ENCODE peak calls at places on chromosome 2, in nine cellular contexts. Z, N, D, B, I, T, K, O and Q are unnamed samples.

GRCh38 chr2:236862526-236862925 is 223.2 kb upstream of the COPS8 start:
- DNase-seq in T (peak; percentile 59), Z (no peak), K (no peak), N (no peak), O (no peak), I (no peak), D (no peak), B (no peak), Q (no peak)

GRCh38 chr2:75516378-75517122 is 44.2 kb downstream of the EVA1A start:
- DNase-seq in I (no peak), N (no peak), B (no peak), Z (no peak), T (no peak), K (no peak), D (no peak), O (no peak), Q (no peak)

GRCh38 chr2:119341684-119342083 is 24.9 kb downstream of the C2orf76 start:
- DNase-seq in T (no peak), O (no peak), I (no peak), B (no peak), D (no peak), Z (no peak), N (no peak), K (no peak), Q (no peak)

GRCh38 chr2:45653584-45653983 is 2.1 kb downstream of the PRKCE start:
- DNase-seq in T (peak; percentile 56), Z (no peak), K (no peak), I (no peak), O (no peak), B (no peak), N (no peak), D (no peak), Q (no peak)

GRCh38 chr2:128358941-128359731 is 40.5 kb upstream of the HS6ST1 start:
- DNase-seq in N (no peak), T (no peak), I (no peak), O (no peak), D (no peak), B (no peak), Z (peak; percentile 9), K (no peak), Q (no peak)

GRCh38 chr2:232330068-232330999 is 48.2 kb upstream of the ALPP start:
- DNase-seq in B (no peak), O (no peak), T (no peak), N (no peak), Z (no peak), K (no peak), I (no peak), D (no peak), Q (no peak)

GRCh38 chr2:72149556-72150156 is 2.0 kb upstream of the CYP26B1 start:
- DNase-seq in I (peak; percentile 40), O (peak; percentile 16), K (peak; percentile 71), D (no peak), B (no peak), T (peak; percentile 23), N (no peak), Z (no peak), Q (peak; percentile 38)

GRCh38 chr2:85889648-85890281 is 975 bp upstream of the ST3GAL5 start:
- DNase-seq in D (no peak), Z (peak; percentile 55), T (no peak), O (no peak), I (no peak), B (no peak), K (peak; percentile 7), N (no peak), Q (peak; percentile 45)

GRCh38 chr2:42032796-42033195 is 15.0 kb upstream of the PKDCC start:
- DNase-seq in I (no peak), O (no peak), B (no peak), Z (no peak), K (no peak), N (no peak), D (no peak), T (no peak), Q (no peak)

GRCh38 chr2:21220930-21221329 is 97.2 kb downstream of the TDRD15 start:
- DNase-seq in T (no peak), O (no peak), K (no peak), B (no peak), Z (no peak), D (peak; percentile 59), N (no peak), I (peak; percentile 3), Q (no peak)

GRCh38 chr2:186309901-186310300 is 176.2 kb upstream of the ZC3H15 start:
- DNase-seq in T (peak; percentile 31), D (no peak), B (peak; percentile 13), K (no peak), Z (no peak), N (no peak), I (peak; percentile 3), O (no peak), Q (no peak)